ENCODE peak calls at places on chromosomes 5 and 9, in nine cellular contexts. D, I, C, Q, B, N, P, X and Y are unnamed samples.

GRCh38 chr9:104075801-104076753 is 18.0 kb upstream of the SMC2 start:
- DNase-seq in I (no peak), Q (no peak), C (no peak), P (peak), D (peak), B (no peak), X (peak), N (no peak), Y (no peak)

GRCh38 chr5:59099270-59099994 is 516.6 kb downstream of the RAB3C start:
- DNase-seq in N (peak), D (peak), X (peak), Q (no peak), C (no peak), I (no peak), P (peak), B (no peak), Y (no peak)

GRCh38 chr5:103582364-103582763 is 19.8 kb upstream of the NUDT12 start:
- DNase-seq in I (peak), X (peak), D (no peak), B (peak), P (peak), Q (no peak), N (no peak), C (peak), Y (no peak)

GRCh38 chr9:89884356-89885083 is 279.7 kb downstream of the GADD45G start:
- DNase-seq in Q (peak), N (no peak), C (no peak), P (no peak), X (no peak), D (no peak), B (no peak), I (no peak), Y (no peak)

GRCh38 chr5:111453747-111454146 is 58.6 kb downstream of the STARD4 start:
- DNase-seq in X (peak), I (no peak), B (no peak), N (no peak), C (no peak), D (no peak), P (peak), Q (no peak), Y (no peak)

GRCh38 chr9:133575673-133576590 is 33.3 kb downstream of the FAM163B start:
- DNase-seq in D (no peak), P (no peak), Q (no peak), C (no peak), I (no peak), X (no peak), B (no peak), N (no peak), Y (no peak)

GRCh38 chr9:133676450-133676849 is 40.3 kb downstream of the DBH start:
- DNase-seq in D (no peak), X (peak), C (no peak), I (no peak), B (no peak), P (no peak), N (no peak), Q (peak), Y (no peak)

GRCh38 chr9:71112866-71113265 is 8.6 kb downstream of the TRPM3 start:
- DNase-seq in C (no peak), I (no peak), P (no peak), B (no peak), Q (no peak), X (peak), D (no peak), N (no peak), Y (no peak)

GRCh38 chr9:128902351-128903078 is 18.3 kb upstream of the PHYHD1 start:
- DNase-seq in I (peak), N (peak), P (no peak), C (no peak), Q (peak), X (no peak), B (no peak), D (no peak), Y (no peak)

GRCh38 chr9:115775669-115776068 is 377.9 kb upstream of the PAPPA start:
- DNase-seq in N (no peak), I (no peak), Q (no peak), D (no peak), B (no peak), X (no peak), P (no peak), C (no peak), Y (no peak)

GRCh38 chr5:162324356-162324755 is 256.8 kb downstream of the GABRG2 start:
- DNase-seq in P (no peak), B (no peak), Q (no peak), D (no peak), N (no peak), I (no peak), C (no peak), X (no peak), Y (no peak)

GRCh38 chr5:151424892-151425523 is 22.4 kb upstream of the SLC36A1 start:
- DNase-seq in I (no peak), P (no peak), X (no peak), B (no peak), Q (no peak), C (peak), N (no peak), D (no peak), Y (peak)